ENCODE peak calls at places on chromosomes 5 and 9, in five cellular contexts. U is HepG2, N is upper lobe of left lung, B is A549, F is K562. T is an unnamed sample.

GRCh38 chr5:158451203-158451982 is 592.4 kb upstream of the CLINT1 start:
- ATAC-seq in B (no peak), F (no peak), U (no peak), N (peak), T (peak)

GRCh38 chr9:121612511-121612998 is 38.9 kb upstream of the DAB2IP start:
- ATAC-seq in U (peak), N (peak), F (peak), B (peak), T (peak)

GRCh38 chr5:59287884-59288283 is 605.6 kb downstream of the PDE4D start:
- ATAC-seq in U (no peak), F (no peak), N (no peak), B (no peak), T (no peak)

GRCh38 chr9:120531683-120532300 is 48.2 kb downstream of the CDK5RAP2 start:
- ATAC-seq in B (peak), U (peak), N (peak), F (peak), T (no peak)

GRCh38 chr9:121118266-121118665 is 43.5 kb downstream of the CNTRL start:
- ATAC-seq in F (no peak), N (no peak), B (no peak), U (no peak), T (no peak)

GRCh38 chr9:71001780-71002386 is 119.5 kb downstream of the TRPM3 start:
- ATAC-seq in U (peak), F (no peak), N (no peak), B (no peak), T (no peak)

GRCh38 chr9:108254236-108254635 is 601.5 kb downstream of the ACTL7B start:
- ATAC-seq in B (no peak), N (peak), U (no peak), F (no peak), T (peak)

GRCh38 chr9:84600739-84601138 is 68.8 kb upstream of the NTRK2 start:
- ATAC-seq in F (no peak), U (no peak), B (no peak), N (peak), T (no peak)

GRCh38 chr9:110788871-110789270 is 120.3 kb downstream of the MUSK start:
- ATAC-seq in B (no peak), U (no peak), F (no peak), N (no peak), T (no peak)

GRCh38 chr9:72931437-72931836 is 21.4 kb downstream of the ALDH1A1 start:
- ATAC-seq in N (no peak), F (no peak), U (no peak), B (peak), T (no peak)

GRCh38 chr5:171724771-171725609 is 60.6 kb upstream of the SMIM23 start:
- ATAC-seq in F (peak), N (peak), B (no peak), U (no peak), T (no peak)

GRCh38 chr5:81450940-81451339 is 57.0 kb upstream of the ACOT12 start:
- ATAC-seq in F (no peak), B (no peak), N (no peak), U (peak), T (no peak)

GRCh38 chr5:76954383-76954763 is 1.5 kb downstream of the CRHBP start:
- ATAC-seq in F (no peak), U (no peak), N (no peak), B (no peak), T (no peak)

GRCh38 chr5:60972225-60972624 is 27.2 kb downstream of the NDUFAF2 start:
- ATAC-seq in F (no peak), B (no peak), U (no peak), N (no peak), T (no peak)

GRCh38 chr9:114861922-114862605 is 56.2 kb upstream of the TNFSF15 start:
- ATAC-seq in F (no peak), N (no peak), B (no peak), U (no peak), T (no peak)

GRCh38 chr9:136997830-136998234 is 1.5 kb upstream of the CLIC3 start:
- ATAC-seq in U (no peak), B (no peak), N (no peak), F (no peak), T (no peak)

GRCh38 chr5:178644826-178645545 is 18.1 kb upstream of the CLK4 start:
- ATAC-seq in F (no peak), U (no peak), N (no peak), B (no peak), T (no peak)

GRCh38 chr5:58274199-58274598 is 185.7 kb downstream of the PLK2 start:
- ATAC-seq in N (no peak), F (no peak), U (no peak), B (no peak), T (no peak)

GRCh38 chr9:113593682-113594281 is 130.3 kb downstream of the RGS3 start:
- ATAC-seq in U (peak), F (peak), B (peak), N (peak), T (peak)

GRCh38 chr5:176647870-176648466 is 684 bp downstream of the TSPAN17 start:
- ATAC-seq in U (peak), N (no peak), B (peak), F (peak), T (no peak)

GRCh38 chr5:1763548-1763911 is 36.1 kb downstream of the MRPL36 start:
- ATAC-seq in N (peak), F (peak), B (peak), U (peak), T (no peak)

GRCh38 chr9:27429917-27430316 is 94.2 kb upstream of the IFNK start:
- ATAC-seq in B (no peak), U (no peak), N (no peak), F (no peak), T (no peak)

GRCh38 chr5:15026011-15026481 is 154.5 kb upstream of the ANKH start:
- ATAC-seq in U (no peak), N (peak), F (no peak), B (no peak), T (no peak)

GRCh38 chr5:143782588-143783386 is 29.2 kb upstream of the HMHB1 start:
- ATAC-seq in B (peak), N (no peak), F (no peak), U (no peak), T (no peak)

GRCh38 chr5:125222597-125223240 is 476.3 kb upstream of the ZNF608 start:
- ATAC-seq in N (no peak), B (no peak), U (no peak), F (no peak), T (no peak)

GRCh38 chr5:173283318-173284288 is 44.6 kb downstream of the STC2 start:
- ATAC-seq in U (peak), B (peak), F (peak), N (peak), T (peak)
- TF ChIP-seq EP300 in U (peak), B (no peak), F (no peak), N (no peak), T (no peak)

DNA sequence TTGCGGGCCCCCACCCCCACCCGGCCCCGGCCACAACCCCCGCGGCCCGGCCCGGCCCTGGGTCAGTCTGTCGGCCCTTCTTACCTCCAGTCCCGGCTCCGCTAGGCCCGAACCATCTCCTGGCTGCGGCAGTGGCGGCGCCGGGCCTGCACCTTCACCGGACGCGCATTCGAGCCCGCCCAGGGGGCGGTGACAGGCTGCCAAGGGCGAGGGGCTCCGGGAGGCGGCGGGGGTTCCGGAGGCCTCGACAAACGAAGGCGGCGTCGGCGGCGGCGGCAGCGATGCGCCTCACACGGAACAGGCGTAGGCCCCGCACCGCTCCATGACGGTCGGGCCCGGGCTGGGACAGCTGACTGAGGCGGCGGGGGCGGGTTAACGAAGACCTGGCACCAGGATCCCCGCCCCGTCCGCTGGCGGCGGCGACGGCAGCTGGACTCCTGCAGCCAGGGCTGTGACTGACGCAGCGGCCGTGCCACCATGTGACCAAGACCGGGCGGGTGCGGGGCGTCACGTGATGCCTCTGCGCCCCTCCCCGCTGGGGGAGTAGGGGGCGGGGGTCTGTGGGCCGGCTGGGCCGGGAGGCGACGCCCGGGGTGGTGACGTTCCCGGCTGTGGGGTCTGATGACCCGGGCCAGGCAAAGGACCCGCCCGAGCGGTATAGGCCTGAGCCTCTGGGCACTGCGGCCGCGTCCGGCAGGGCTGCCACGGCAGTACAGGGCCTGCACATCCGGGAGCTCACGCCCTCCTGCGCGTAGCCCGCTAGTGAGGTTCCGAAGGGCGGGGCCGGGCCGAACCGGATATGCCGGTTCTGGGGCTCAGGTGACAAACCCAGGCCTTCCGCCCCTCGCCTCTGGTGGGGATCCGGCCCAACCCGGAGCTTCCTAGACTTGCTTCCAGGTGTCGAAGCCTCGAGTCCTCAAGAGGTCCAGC is at the start of gene AFF4:
- ATAC-seq in B (peak), U (peak), N (peak), F (peak), T (peak)
- TF ChIP-seq EP300 in B (no peak), U (no peak), N (no peak), F (peak), T (no peak)

DNA sequence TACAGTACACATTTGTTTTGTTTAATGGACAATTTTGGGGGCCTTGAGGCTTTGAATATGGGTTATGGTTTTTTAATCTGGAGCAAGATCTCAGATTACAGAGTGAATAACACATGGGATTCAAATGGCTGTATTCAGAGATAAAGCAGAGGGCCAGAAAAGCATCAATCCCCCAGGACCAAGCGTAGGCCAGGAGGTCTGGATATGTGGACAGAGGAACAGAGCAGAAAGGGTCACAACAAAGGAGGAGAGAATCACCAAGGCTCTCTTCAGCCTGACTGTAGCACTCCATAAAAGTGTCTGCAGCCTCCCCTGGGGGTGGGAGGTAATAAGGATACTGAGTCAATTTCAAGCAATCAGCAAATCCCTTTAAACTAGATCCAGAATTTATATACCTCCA is 47.7 kb upstream of the STK32A start:
- ATAC-seq in F (no peak), B (no peak), U (no peak), N (no peak), T (no peak)
- TF ChIP-seq EP300 in F (no peak), B (no peak), U (no peak), N (no peak), T (no peak)

DNA sequence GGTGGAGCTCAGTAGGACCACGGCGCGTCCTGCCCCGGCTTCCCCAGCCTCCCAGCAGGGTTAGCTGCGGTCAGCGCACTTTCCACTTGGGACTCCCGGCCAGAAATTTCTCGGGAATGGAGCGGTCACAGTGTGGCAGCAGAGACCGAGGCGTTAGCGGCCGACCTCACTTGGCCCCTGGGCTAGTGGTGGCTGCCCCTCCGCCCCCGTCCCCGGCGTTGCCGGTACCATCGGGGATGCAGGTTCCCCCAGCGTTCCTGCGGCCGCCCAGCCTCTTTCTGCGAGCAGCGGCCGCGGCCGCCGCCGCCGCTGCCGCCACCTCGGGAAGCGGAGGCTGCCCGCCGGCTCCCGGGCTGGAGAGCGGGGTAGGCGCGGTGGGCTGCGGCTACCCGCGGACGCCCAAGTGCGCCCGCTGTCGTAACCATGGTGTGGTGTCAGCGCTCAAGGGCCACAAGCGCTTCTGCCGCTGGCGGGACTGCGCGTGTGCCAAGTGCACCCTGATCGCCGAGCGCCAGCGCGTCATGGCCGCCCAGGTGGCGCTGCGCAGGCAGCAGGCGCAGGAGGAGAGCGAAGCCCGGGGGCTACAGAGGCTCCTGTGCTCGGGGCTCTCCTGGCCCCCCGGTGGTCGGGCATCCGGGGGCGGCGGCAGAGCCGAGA is 454 bp downstream of the DMRTA1 start:
- ATAC-seq in N (peak), U (peak), F (no peak), B (peak), T (peak)
- TF ChIP-seq EP300 in N (no peak), U (no peak), F (no peak), B (no peak), T (no peak)

DNA sequence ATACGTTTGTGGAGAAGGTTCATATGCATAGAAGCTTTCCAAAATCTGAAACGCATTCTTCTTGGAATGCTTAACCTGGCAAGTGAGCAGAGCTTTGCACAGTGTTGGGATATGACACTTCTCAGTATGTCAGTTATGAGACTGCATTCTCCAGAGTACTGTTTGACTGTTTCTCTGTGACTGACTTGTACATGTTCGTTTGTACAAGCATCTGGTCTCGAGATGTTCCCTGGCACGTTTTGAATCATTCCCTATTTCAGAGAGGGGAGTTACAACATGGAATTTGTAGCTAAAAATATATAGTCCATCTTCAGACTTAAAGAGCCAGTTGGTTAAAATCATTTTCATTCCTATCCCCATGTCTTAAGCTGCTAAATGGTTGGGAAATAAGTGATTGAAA is 272.4 kb downstream of the ARRDC3 start:
- ATAC-seq in U (no peak), B (peak), N (no peak), F (no peak), T (peak)
- TF ChIP-seq EP300 in U (no peak), B (no peak), N (no peak), F (no peak), T (no peak)

GRCh38 chr5:73917433-73917832 is 291.4 kb downstream of the ARHGEF28 start:
- ATAC-seq in N (peak), F (no peak), B (peak), U (no peak), T (no peak)
- TF ChIP-seq EP300 in N (no peak), F (no peak), B (no peak), U (no peak), T (no peak)

GRCh38 chr9:89619739-89620138 is 14.9 kb downstream of the GADD45G start:
- ATAC-seq in B (no peak), U (no peak), N (no peak), F (no peak), T (no peak)

GRCh38 chr9:89615661-89616060 is 10.8 kb downstream of the GADD45G start:
- ATAC-seq in U (no peak), B (no peak), N (no peak), F (no peak), T (no peak)

GRCh38 chr9:89619019-89619418 is 14.2 kb downstream of the GADD45G start:
- ATAC-seq in U (no peak), F (no peak), B (no peak), N (no peak), T (no peak)

GRCh38 chr9:89616411-89616810 is 11.6 kb downstream of the GADD45G start:
- ATAC-seq in U (no peak), N (no peak), B (no peak), F (no peak), T (no peak)

GRCh38 chr9:89617978-89618377 is 13.2 kb downstream of the GADD45G start:
- ATAC-seq in U (no peak), B (no peak), N (peak), F (no peak), T (no peak)
- TF ChIP-seq EP300 in U (no peak), B (no peak), N (no peak), F (no peak), T (no peak)

DNA sequence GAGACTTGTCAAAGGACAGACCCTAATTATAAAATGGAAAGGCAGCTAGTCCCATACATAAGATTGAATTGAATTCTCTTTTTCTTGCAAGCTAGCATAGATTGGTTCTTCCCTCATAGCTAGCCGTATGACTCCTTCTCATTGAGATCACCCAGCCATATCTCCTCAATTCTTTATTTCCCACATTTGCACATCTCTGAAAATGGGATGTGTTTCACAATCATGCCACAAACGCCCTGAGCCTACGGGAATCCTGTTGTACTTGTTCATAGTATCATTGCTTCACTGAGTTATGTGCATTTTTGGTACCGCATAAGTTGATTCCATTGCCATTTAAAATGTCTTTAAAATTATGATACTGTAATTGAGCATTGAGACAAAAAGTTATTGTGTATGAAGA is 90.5 kb downstream of the PCSK1 start:
- ATAC-seq in N (no peak), U (no peak), F (no peak), B (no peak), T (no peak)
- TF ChIP-seq EP300 in N (no peak), U (no peak), F (no peak), B (no peak), T (no peak)

GRCh38 chr5:90965110-90965676 is 406.6 kb downstream of the ADGRV1 start:
- ATAC-seq in B (no peak), U (no peak), F (no peak), N (no peak), T (no peak)

GRCh38 chr5:90967851-90968250 is 409.3 kb downstream of the ADGRV1 start:
- ATAC-seq in N (no peak), U (no peak), B (no peak), F (no peak), T (no peak)

GRCh38 chr5:90962481-90962880 is 403.9 kb downstream of the ADGRV1 start:
- ATAC-seq in N (no peak), U (no peak), B (no peak), F (no peak), T (no peak)

GRCh38 chr5:90967443-90967842 is 408.8 kb downstream of the ADGRV1 start:
- ATAC-seq in U (no peak), B (no peak), N (no peak), F (no peak), T (no peak)

GRCh38 chr5:90968319-90968718 is 409.7 kb downstream of the ADGRV1 start:
- ATAC-seq in N (no peak), U (no peak), F (no peak), B (no peak), T (no peak)
- TF ChIP-seq EP300 in N (no peak), U (no peak), F (no peak), B (no peak), T (no peak)

DNA sequence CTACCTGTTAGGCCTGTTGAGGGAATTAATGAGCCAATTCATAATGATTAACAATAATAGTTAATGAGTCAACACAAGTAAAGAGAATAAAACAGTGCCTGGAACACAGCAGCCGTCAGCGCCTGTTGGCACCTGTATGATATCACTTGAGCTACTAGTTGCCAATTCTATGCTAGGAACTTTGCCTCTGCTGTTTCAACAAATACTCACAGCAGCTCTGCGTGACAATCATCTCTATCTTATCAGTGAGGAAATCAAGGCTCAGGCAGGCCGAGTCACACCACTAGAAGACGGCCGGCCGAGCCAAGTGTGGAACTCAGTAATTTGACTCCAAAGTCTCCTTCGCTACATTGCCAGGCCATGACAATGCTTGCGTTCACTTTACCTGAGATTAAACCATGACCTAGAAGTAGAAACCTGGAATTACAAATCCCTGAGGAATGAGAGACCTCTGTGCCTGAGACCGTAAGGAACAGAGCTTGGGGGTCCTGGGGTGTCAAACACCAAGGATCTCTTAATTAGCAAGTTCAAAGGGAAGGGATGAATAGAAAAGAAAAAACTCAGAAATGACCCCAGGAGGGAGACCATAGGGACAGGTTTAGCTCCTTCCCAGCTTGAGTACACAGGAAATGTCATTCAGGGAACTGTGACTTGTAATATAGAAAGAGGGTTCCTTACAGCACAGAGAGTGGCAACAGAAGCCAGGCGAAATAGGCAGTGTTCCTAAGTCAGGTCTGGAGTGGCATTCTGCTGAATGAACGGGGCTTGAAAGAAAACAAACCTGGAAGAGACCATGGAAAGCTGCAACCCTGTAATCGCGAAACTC is 109.1 kb downstream of the SUSD1 start:
- ATAC-seq in B (peak), U (no peak), N (no peak), F (no peak), T (peak)
- TF ChIP-seq EP300 in B (peak), U (no peak), N (peak), F (no peak), T (no peak)